ENCODE peak calls at places on chromosomes 4 and X, in eight cellular contexts. L is heart left ventricle, I is brain microvascular endothelial cell, A is foreskin fibroblast, Q is K562, K is astrocyte, D is thoracic aorta, C is sigmoid colon. F is an unnamed sample.

GRCh38 chr4:121913667-121914066 is 38.2 kb downstream of the TRPC3 start:
- DNase-seq in L (no peak), I (no peak), A (peak; percentile 24), Q (no peak), K (no peak), D (no peak), C (no peak), F (no peak)

GRCh38 chrX:72576161-72576896 is 3.7 kb upstream of the HDAC8 start:
- DNase-seq in L (no peak), I (peak; percentile 37), A (peak; percentile 78), Q (peak; percentile 6), K (peak; percentile 75), D (no peak), C (no peak), F (peak; percentile 61)

GRCh38 chr4:186810613-186811150 is 87.0 kb upstream of the FAT1 start:
- DNase-seq in L (no peak), I (no peak), A (no peak), Q (no peak), K (no peak), D (no peak), C (no peak), F (no peak)

GRCh38 chrX:149044471-149044870 is 460.6 kb downstream of the IDS start:
- DNase-seq in L (no peak), I (no peak), A (no peak), Q (no peak), K (no peak), D (no peak), C (no peak), F (no peak)

GRCh38 chr4:184420402-184420801 is 53.9 kb downstream of the IRF2 start:
- DNase-seq in L (no peak), I (no peak), A (no peak), Q (no peak), K (no peak), D (no peak), C (no peak), F (no peak)

GRCh38 chr4:145736241-145736831 is 56.4 kb downstream of the C4orf51 start:
- DNase-seq in L (peak; percentile 72), I (no peak), A (no peak), Q (no peak), K (peak; percentile 54), D (peak; percentile 69), C (peak; percentile 87), F (no peak)

GRCh38 chr4:102612824-102613366 is 111.7 kb downstream of the NFKB1 start:
- DNase-seq in L (no peak), I (no peak), A (no peak), Q (no peak), K (no peak), D (no peak), C (no peak), F (no peak)

GRCh38 chr4:121339307-121339706 is 41.5 kb downstream of the QRFPR start:
- DNase-seq in L (no peak), I (no peak), A (peak; percentile 6), Q (no peak), K (peak; percentile 2), D (no peak), C (no peak), F (no peak)

GRCh38 chrX:95076449-95076848 is 1402.4 kb downstream of the FAM133A start:
- DNase-seq in L (no peak), I (peak; percentile 1), A (peak; percentile 38), Q (peak; percentile 19), K (no peak), D (no peak), C (no peak), F (no peak)

GRCh38 chrX:129545408-129545807 is 5.3 kb downstream of the OCRL start:
- DNase-seq in L (no peak), I (no peak), A (no peak), Q (no peak), K (no peak), D (no peak), C (no peak), F (no peak)

GRCh38 chrX:143171703-143172102 is 146.0 kb downstream of the SPANXN4 start:
- DNase-seq in L (no peak), I (no peak), A (no peak), Q (no peak), K (no peak), D (no peak), C (no peak), F (no peak)

GRCh38 chrX:134024686-134025377 is 39.4 kb upstream of the GPC3 start:
- DNase-seq in L (no peak), I (no peak), A (no peak), Q (no peak), K (no peak), D (no peak), C (no peak), F (no peak)

GRCh38 chrX:134023851-134024281 is 38.5 kb upstream of the GPC3 start:
- DNase-seq in L (no peak), I (no peak), A (no peak), Q (no peak), K (no peak), D (no peak), C (no peak), F (no peak)

GRCh38 chrX:134026732-134027311 is 41.4 kb upstream of the GPC3 start:
- DNase-seq in L (no peak), I (peak; percentile 11), A (peak; percentile 45), Q (peak; percentile 25), K (peak; percentile 1), D (no peak), C (peak; percentile 64), F (no peak)

GRCh38 chrX:134020910-134021309 is 35.5 kb upstream of the GPC3 start:
- DNase-seq in L (no peak), I (no peak), A (no peak), Q (no peak), K (no peak), D (no peak), C (no peak), F (no peak)

DNA sequence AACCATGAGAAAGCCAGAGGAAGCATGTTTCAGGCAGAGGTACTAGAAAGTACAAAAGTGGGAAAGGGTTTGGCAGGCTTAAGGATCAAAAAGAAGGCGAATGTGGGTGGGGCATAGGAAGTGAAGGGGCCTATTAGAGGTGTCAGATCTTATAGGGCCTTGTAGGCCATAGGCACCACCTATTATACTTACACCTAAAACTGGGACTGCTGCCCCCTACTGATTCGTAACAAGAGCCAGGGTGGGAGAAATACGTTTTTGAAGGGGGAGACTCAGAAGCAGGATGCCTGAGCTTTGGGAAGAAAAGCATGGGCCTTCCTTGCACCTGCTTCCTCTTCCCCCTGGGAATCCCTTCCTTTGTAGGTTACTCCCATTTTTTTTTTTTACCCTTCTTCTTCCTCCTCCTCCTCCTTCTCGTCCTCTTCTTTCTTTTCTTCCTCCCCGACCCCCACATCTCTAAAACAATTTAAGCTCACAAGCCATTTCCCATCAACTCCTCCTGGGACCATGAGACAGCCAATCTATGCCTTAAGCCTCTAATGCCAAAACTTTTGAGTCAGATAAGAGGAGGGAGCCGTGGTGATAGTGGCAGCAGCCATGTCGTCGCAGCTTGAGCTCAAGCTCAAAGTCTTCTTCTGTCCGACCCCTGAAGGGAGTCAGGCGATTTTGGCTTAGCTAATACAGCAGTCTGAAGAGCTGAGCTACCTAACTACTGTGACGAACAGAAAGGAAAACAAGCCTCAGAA is 40.8 kb upstream of the GPC3 start:
- DNase-seq in L (no peak), I (no peak), A (no peak), Q (peak; percentile 1), K (no peak), D (no peak), C (no peak), F (no peak)
- H3K4me3 ChIP-seq in L (peak overlapping the region; percentile 22), I (no peak overlapping the region), A (no peak overlapping the region), Q (no peak overlapping the region), K (no peak overlapping the region), D (peak overlapping the region; percentile 58), C (peak overlapping the region; percentile 13), F (no peak overlapping the region)

DNA sequence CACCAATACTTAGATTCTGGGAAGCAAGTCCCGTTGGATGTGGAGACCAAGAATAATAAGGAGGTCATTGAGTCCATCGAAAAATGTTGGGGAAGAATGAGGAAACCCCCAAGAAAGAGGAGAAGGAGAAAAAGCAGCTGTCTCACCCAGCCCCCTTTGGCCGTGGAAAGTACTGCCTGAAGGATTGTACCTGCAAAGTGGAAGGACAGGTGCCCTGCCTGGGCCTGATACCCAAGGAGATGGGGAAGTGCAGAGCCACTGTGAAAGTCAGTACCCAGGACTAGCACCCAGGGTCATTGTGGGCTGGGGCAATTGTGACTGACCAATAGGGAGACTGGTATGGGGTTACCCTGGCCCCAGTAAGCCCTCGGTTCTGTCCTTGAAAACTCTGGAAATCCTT is 13.8 kb upstream of the CFAP299 start:
- DNase-seq in L (no peak), I (no peak), A (no peak), Q (no peak), K (no peak), D (no peak), C (no peak), F (no peak)
- TF ChIP-seq CTCF in L (no peak), I (peak; percentile 13), A (no peak), Q (no peak), K (no peak), D (no peak), C (no peak), F (no peak)

DNA sequence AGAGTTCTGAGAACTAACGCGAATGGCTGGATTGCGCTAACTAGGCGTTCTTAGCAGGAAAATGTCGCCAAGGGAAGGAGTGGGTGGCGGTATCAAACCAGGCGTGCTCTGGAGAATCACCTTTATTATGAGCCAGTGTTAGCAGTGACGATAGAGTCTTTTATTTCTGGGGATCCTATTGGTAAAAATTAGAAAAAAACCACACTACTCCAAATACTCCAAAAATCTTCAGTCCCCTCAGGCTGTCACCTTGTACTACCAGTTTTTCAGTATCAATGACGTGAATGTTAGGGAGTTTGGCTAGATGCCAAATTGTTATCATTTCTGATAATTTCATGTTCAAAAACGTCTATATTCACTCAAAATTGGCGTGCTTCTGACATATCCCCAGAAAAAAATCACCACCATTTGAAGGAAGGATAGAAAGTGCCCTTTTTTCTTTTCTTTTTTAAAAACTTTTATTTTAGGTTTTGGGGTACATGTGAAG is 1.5 kb downstream of the UGT8 start:
- DNase-seq in L (no peak), I (no peak), A (no peak), Q (peak; percentile 31), K (no peak), D (no peak), C (no peak), F (no peak)
- H3K4me3 ChIP-seq in L (no peak overlapping the region), I (peak overlapping the region; percentile 64), A (no peak overlapping the region), Q (peak overlapping the region; percentile 55), K (peak overlapping the region; percentile 63), D (peak overlapping the region; percentile 73), C (peak overlapping the region; percentile 55), F (no peak overlapping the region)

DNA sequence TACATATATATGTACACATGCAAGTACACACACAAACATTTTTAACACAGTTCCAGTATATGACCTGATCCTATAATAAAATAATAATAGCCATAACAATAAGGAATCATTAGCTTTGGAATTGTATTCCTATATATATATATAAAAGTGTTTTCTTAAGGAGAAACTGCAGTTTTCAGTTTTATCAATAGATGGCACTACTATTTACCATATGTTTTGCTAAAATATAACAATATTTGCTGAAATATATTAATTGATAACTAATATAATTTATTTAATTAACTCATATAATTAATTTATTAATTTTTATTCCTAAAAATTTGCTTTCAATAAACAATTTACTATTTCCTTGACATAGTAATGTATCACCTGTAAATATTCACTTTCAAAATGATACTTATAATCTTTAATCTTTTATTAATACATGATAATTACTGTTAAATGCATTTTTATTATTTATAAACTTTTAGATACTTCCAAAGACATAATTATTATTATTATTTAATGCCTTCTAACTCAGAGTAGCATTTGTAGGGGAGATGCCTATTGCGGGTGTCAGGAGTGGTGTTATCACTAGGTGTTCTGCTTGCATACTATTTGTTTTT is 599.5 kb downstream of the FSTL5 start:
- DNase-seq in L (no peak), I (no peak), A (peak; percentile 27), Q (no peak), K (no peak), D (no peak), C (no peak), F (no peak)
- TF ChIP-seq CTCF in L (peak; percentile 41), I (peak; percentile 10), A (no peak), Q (no peak), K (peak; percentile 17), D (no peak), C (no peak), F (peak; percentile 27)

F was measured in AG09309.